ENCODE peak calls at places on chromosomes 1 and 21, in ten cellular contexts. G is HCT116, C is B cell, A is AG09319, L is right lobe of liver, T is omental fat pad, X is tibial artery, N is cardiac fibroblast, R is body of pancreas, Q is PC-9. E is an unnamed sample.

GRCh38 chr21:45152265-45152746 is 77.9 kb downstream of the ADARB1 start:
- DNase-seq in G (no peak), C (peak), A (no peak), L (peak), T (no peak), X (no peak), N (no peak), R (no peak), Q (no peak), E (no peak)

GRCh38 chr1:4010284-4010683 is 110.2 kb upstream of the C1orf174 start:
- DNase-seq in G (no peak), C (no peak), A (no peak), L (no peak), T (no peak), X (no peak), N (no peak), R (no peak), Q (no peak), E (no peak)

GRCh38 chr1:64867266-64867665 is 99.1 kb downstream of the JAK1 start:
- DNase-seq in G (no peak), C (no peak), A (no peak), L (no peak), T (no peak), X (no peak), N (no peak), R (no peak), Q (no peak), E (no peak)

GRCh38 chr1:16181887-16182719 is 26.2 kb upstream of the EPHA2 start:
- DNase-seq in G (peak), C (no peak), A (peak), L (peak), T (peak), X (peak), N (peak), R (peak), Q (peak), E (peak)

GRCh38 chr1:89454845-89455521 is 69.6 kb upstream of the LRRC8B start:
- DNase-seq in G (peak), C (peak), A (peak), L (no peak), T (no peak), X (peak), N (peak), R (peak), Q (peak), E (peak)

GRCh38 chr1:209900734-209901133 is 37.3 kb upstream of the SYT14 start:
- DNase-seq in G (no peak), C (no peak), A (peak), L (no peak), T (no peak), X (no peak), N (no peak), R (no peak), Q (peak), E (no peak)

GRCh38 chr1:110134050-110134595 is 16.2 kb upstream of the SLC6A17 start:
- DNase-seq in G (no peak), C (no peak), A (no peak), L (no peak), T (no peak), X (no peak), N (no peak), R (no peak), Q (no peak), E (no peak)

GRCh38 chr21:45357436-45358260 is 47.3 kb upstream of the COL18A1 start:
- DNase-seq in G (no peak), C (no peak), A (no peak), L (no peak), T (no peak), X (no peak), N (peak), R (no peak), Q (no peak), E (no peak)

GRCh38 chr1:30378991-30379581 is 344.3 kb downstream of the MATN1 start:
- DNase-seq in G (no peak), C (peak), A (peak), L (peak), T (no peak), X (no peak), N (peak), R (no peak), Q (no peak), E (no peak)

GRCh38 chr1:108521990-108522393 is 37.9 kb upstream of the EEIG2 start:
- DNase-seq in G (no peak), C (no peak), A (no peak), L (no peak), T (no peak), X (no peak), N (peak), R (no peak), Q (no peak), E (no peak)

GRCh38 chr1:64133036-64133435 is 70.4 kb upstream of the UBE2U start:
- DNase-seq in G (peak), C (no peak), A (peak), L (no peak), T (no peak), X (no peak), N (peak), R (no peak), Q (peak), E (no peak)

GRCh38 chr1:38030596-38031512 is 15.7 kb downstream of the POU3F1 start:
- DNase-seq in G (no peak), C (no peak), A (no peak), L (no peak), T (no peak), X (no peak), N (no peak), R (peak), Q (no peak), E (no peak)

GRCh38 chr1:150973826-150974579 is 632 bp downstream of the CERS2 start:
- DNase-seq in G (no peak), C (no peak), A (no peak), L (peak), T (no peak), X (peak), N (no peak), R (peak), Q (no peak), E (peak)

GRCh38 chr1:67937010-67937409 is 103.7 kb upstream of the GNG12 start:
- DNase-seq in G (no peak), C (no peak), A (no peak), L (no peak), T (no peak), X (no peak), N (no peak), R (no peak), Q (no peak), E (no peak)

GRCh38 chr1:170967042-170967910 is 31.9 kb downstream of the MROH9 start:
- DNase-seq in G (peak), C (no peak), A (peak), L (no peak), T (no peak), X (no peak), N (peak), R (peak), Q (no peak), E (peak)

GRCh38 chr1:25349606-25350005 is 11.5 kb downstream of the TMEM50A start:
- DNase-seq in G (no peak), C (no peak), A (no peak), L (no peak), T (no peak), X (no peak), N (no peak), R (no peak), Q (no peak), E (no peak)

GRCh38 chr1:98129486-98129885 is 208.7 kb upstream of the DPYD start:
- DNase-seq in G (no peak), C (no peak), A (no peak), L (no peak), T (no peak), X (no peak), N (no peak), R (no peak), Q (no peak), E (no peak)

GRCh38 chr1:30492451-30492850 is 230.9 kb downstream of the MATN1 start:
- DNase-seq in G (no peak), C (no peak), A (no peak), L (no peak), T (no peak), X (no peak), N (no peak), R (no peak), Q (no peak), E (no peak)

GRCh38 chr1:245990315-245991022 is 516.6 kb downstream of the SMYD3 start:
- DNase-seq in G (no peak), C (no peak), A (no peak), L (no peak), T (no peak), X (no peak), N (no peak), R (no peak), Q (no peak), E (no peak)

GRCh38 chr1:177065430-177065829 is 99.1 kb downstream of the ASTN1 start:
- DNase-seq in G (no peak), C (no peak), A (no peak), L (no peak), T (no peak), X (no peak), N (no peak), R (no peak), Q (no peak), E (no peak)

GRCh38 chr1:185735667-185736105 is 1.5 kb downstream of the HMCN1 start:
- DNase-seq in G (no peak), C (no peak), A (no peak), L (no peak), T (no peak), X (no peak), N (peak), R (no peak), Q (no peak), E (no peak)

GRCh38 chr1:182657026-182657425 is 27.4 kb downstream of the RGS8 start:
- DNase-seq in G (no peak), C (no peak), A (no peak), L (no peak), T (no peak), X (no peak), N (no peak), R (no peak), Q (no peak), E (no peak)

GRCh38 chr1:2556277-2557145 is at the start of gene TNFRSF14:
- DNase-seq in G (no peak), C (peak), A (no peak), L (peak), T (no peak), X (peak), N (peak), R (peak), Q (no peak), E (peak)

GRCh38 chr21:17513214-17514123 is 626 bp downstream of the CXADR start:
- DNase-seq in G (no peak), C (no peak), A (no peak), L (peak), T (no peak), X (no peak), N (peak), R (peak), Q (no peak), E (peak)

GRCh38 chr1:173301507-173301906 is 94.4 kb upstream of the TNFSF4 start:
- DNase-seq in G (no peak), C (no peak), A (no peak), L (no peak), T (no peak), X (no peak), N (no peak), R (no peak), Q (no peak), E (no peak)

GRCh38 chr1:67708606-67709005 is 23.6 kb downstream of the GADD45A start:
- DNase-seq in G (no peak), C (no peak), A (no peak), L (no peak), T (no peak), X (no peak), N (no peak), R (no peak), Q (peak), E (peak)

GRCh38 chr1:38611661-38612211 is 247.8 kb downstream of the RRAGC start:
- DNase-seq in G (no peak), C (no peak), A (no peak), L (no peak), T (no peak), X (no peak), N (no peak), R (no peak), Q (no peak), E (no peak)

GRCh38 chr1:155174334-155175280 is 958 bp downstream of the TRIM46 start:
- DNase-seq in G (no peak), C (no peak), A (no peak), L (peak), T (no peak), X (no peak), N (peak), R (peak), Q (no peak), E (no peak)

DNA sequence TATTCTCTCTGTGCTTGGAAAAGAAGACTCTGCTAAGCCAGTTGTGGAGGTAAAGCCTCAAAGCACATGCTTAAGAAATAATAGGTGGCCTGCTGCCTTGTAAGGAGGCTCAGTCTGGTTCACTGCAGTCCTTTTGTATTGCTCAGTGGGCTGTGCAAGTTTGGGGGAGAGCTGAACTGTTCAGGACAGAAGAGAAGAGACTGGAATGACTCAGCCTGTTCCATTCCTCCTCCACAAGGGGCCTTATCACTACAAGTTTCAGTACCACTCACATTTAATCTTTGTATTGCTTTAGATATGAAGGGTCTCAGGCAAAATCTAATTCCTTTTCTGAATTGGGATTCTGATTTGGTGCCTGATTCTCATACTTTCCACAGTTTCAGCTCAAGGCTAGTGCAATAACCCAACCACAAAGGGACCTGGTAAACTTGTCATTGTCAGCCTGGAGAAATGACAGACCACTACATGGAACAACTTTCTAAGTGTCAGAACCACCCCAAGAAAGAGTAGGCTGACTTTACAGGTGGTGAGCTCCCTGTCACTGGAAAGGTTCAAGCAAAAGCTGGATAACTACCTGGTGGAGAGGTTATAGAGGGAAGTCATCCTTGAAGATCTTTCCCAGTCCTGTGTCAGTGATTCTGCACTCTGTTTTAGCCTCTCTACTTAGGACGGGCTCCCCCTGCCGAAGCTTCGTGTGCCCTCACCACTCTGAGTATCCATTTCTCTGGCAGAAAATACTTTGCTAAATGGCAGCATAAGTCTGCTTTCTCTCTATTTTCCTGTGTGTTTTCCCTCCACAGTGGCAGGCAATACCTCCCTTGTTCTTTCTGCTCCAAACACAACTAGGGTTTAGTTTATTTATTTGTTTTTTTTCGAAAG is 162.9 kb upstream of the GJB5 start:
- DNase-seq in G (no peak), C (no peak), A (no peak), L (no peak), T (no peak), X (no peak), N (no peak), R (no peak), Q (no peak), E (no peak)
- TF ChIP-seq CTCF in G (peak), C (no peak), A (peak), L (no peak), T (no peak), X (no peak), N (no peak), R (no peak), Q (no peak), E (no peak)

GRCh38 chr1:27300341-27301051 is 21.5 kb upstream of the TMEM222 start:
- DNase-seq in G (peak), C (peak), A (peak), L (peak), T (peak), X (peak), N (peak), R (peak), Q (peak), E (peak)

GRCh38 chr1:27301582-27302199 is 20.3 kb upstream of the TMEM222 start:
- DNase-seq in G (no peak), C (no peak), A (no peak), L (no peak), T (no peak), X (no peak), N (no peak), R (no peak), Q (no peak), E (no peak)

GRCh38 chr1:27302612-27303011 is 19.4 kb upstream of the TMEM222 start:
- DNase-seq in G (no peak), C (no peak), A (no peak), L (no peak), T (no peak), X (no peak), N (no peak), R (no peak), Q (no peak), E (no peak)

GRCh38 chr1:27299385-27300252 is 22.3 kb upstream of the TMEM222 start:
- DNase-seq in G (no peak), C (no peak), A (peak), L (no peak), T (peak), X (peak), N (peak), R (no peak), Q (no peak), E (no peak)

GRCh38 chr1:27301052-27301422 is 20.9 kb upstream of the TMEM222 start:
- DNase-seq in G (no peak), C (no peak), A (no peak), L (no peak), T (no peak), X (no peak), N (no peak), R (no peak), Q (no peak), E (no peak)
- TF ChIP-seq CTCF in G (no peak), C (peak), A (no peak), L (no peak), T (no peak), X (no peak), N (no peak), R (no peak), Q (peak), E (no peak)

GRCh38 chr1:56755911-56756310 is 63.3 kb downstream of the FYB2 start:
- DNase-seq in G (no peak), C (no peak), A (no peak), L (no peak), T (no peak), X (no peak), N (no peak), R (no peak), Q (peak), E (no peak)

GRCh38 chr1:56754713-56755505 is 64.3 kb downstream of the FYB2 start:
- DNase-seq in G (no peak), C (no peak), A (no peak), L (no peak), T (no peak), X (no peak), N (no peak), R (no peak), Q (no peak), E (no peak)

DNA sequence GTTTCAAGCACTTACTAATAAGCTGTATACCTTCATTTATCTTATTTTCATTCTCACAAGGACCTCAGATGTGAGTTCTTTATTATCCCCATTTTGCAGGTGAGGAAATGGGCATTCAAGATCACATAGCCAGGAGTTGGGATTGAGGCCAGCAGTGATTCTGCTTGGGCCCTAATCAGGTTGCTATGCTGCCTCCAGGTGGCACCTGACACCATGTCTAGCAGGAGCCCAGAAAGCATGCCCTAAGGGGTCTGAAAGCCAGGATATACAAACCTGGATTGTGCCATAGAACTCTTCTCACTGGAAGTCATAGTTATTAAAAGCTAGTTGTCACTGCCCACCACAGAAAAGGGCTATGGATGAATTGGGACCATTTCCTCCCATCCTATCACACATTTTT is 61.1 kb downstream of the FYB2 start:
- DNase-seq in G (peak), C (no peak), A (no peak), L (peak), T (no peak), X (no peak), N (no peak), R (peak), Q (peak), E (peak)
- TF ChIP-seq CTCF in G (peak), C (no peak), A (no peak), L (peak), T (no peak), X (no peak), N (no peak), R (peak), Q (peak), E (no peak)

GRCh38 chr1:220685879-220686278 is 4.3 kb upstream of the C1orf115 start:
- DNase-seq in G (peak), C (no peak), A (no peak), L (no peak), T (no peak), X (no peak), N (no peak), R (no peak), Q (no peak), E (peak)
- TF ChIP-seq CTCF in G (peak), C (no peak), A (no peak), L (no peak), T (no peak), X (no peak), N (no peak), R (no peak), Q (no peak), E (no peak)

DNA sequence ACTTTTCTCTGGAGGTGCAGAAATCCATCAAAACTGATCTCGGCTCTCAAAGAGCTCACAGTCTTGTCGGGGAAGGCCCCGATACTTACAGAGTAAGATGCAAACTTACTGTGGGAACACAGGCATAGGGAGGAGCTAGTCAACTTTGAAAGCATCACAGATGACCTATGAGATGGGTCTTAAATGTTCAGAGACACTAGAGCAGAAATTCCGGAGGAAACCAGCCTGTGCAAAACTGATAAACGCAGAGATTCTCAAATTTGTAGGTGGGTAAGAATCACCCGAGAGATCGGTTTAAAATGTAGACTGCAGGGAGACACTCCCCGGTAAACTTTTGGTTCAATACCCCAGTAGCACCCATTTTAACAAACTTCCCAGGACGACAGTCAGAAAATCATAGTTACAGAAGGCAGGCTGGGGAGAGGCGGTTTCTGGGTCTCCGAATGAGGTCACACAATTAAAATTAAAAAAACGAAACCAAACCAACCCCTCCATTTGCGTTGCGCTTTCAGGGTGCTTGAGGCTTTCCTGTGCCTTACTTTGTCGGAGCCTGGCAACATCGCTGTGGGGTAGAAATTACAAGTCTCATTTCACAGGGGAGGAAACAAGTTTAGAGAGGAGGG is 759 bp upstream of the THRAP3 start:
- DNase-seq in G (no peak), C (peak), A (no peak), L (peak), T (no peak), X (no peak), N (peak), R (no peak), Q (no peak), E (no peak)
- TF ChIP-seq CTCF in G (no peak), C (no peak), A (no peak), L (no peak), T (no peak), X (no peak), N (no peak), R (no peak), Q (no peak), E (no peak)